ENCODE peak calls at places on chromosomes 11 and 22, in ten cellular contexts. H is MM.1S; K is AG04450; I is A549; L is tibial nerve; R is uterus; C is stomach; A is CD8-positive, alpha-beta memory T cell; T is heart right ventricle; X is dorsolateral prefrontal cortex. J is an unnamed sample.

GRCh38 chr11:125939081-125939521 is 6.7 kb upstream of the VSIG10L2 start:
- DNase-seq in C (peak; percentile 5), T (no peak), H (no peak), K (no peak), L (no peak), R (peak; percentile 73), X (no peak), A (no peak), I (no peak), J (no peak)

GRCh38 chr22:40953446-40953845 is 2.3 kb downstream of the RBX1 start:
- DNase-seq in I (no peak), T (no peak), K (no peak), L (no peak), C (no peak), R (no peak), A (no peak), X (no peak), H (no peak), J (no peak)

GRCh38 chr11:45901646-45902045 is 5.4 kb downstream of the FREY1 start:
- DNase-seq in K (no peak), A (no peak), R (no peak), C (no peak), T (no peak), H (no peak), L (no peak), I (no peak), X (peak; percentile 48), J (no peak)

GRCh38 chr11:111155021-111155420 is 90.5 kb upstream of the POU2AF2 start:
- DNase-seq in K (no peak), C (no peak), A (no peak), R (no peak), I (no peak), X (no peak), T (no peak), L (no peak), H (no peak), J (no peak)

GRCh38 chr11:109604506-109604905 is 182.5 kb downstream of the C11orf87 start:
- DNase-seq in H (no peak), R (no peak), L (no peak), C (no peak), X (no peak), I (no peak), T (no peak), A (no peak), K (no peak), J (no peak)

GRCh38 chr22:48358886-48359612 is 1468.6 kb downstream of the BRD1 start:
- DNase-seq in I (no peak), C (no peak), A (no peak), T (no peak), L (no peak), H (no peak), R (no peak), K (no peak), X (no peak), J (no peak)

GRCh38 chr22:41600976-41601375 is 11.3 kb upstream of the PMM1 start:
- DNase-seq in T (no peak), K (no peak), C (no peak), I (no peak), L (no peak), A (no peak), X (no peak), R (no peak), H (no peak), J (no peak)

GRCh38 chr11:68211546-68211945 is 1.6 kb downstream of the KMT5B start:
- DNase-seq in I (no peak), L (no peak), R (no peak), K (no peak), T (no peak), C (peak; percentile 52), A (no peak), H (no peak), X (no peak), J (no peak)

GRCh38 chr11:798093-798713 is at the start of gene SLC25A22:
- DNase-seq in X (peak; percentile 84), C (peak; percentile 85), A (peak; percentile 82), T (peak; percentile 83), H (peak; percentile 84), K (no peak), R (peak; percentile 81), I (peak; percentile 79), L (peak; percentile 60), J (peak; percentile 79)

GRCh38 chr22:36736701-36737320 is 33.3 kb upstream of the CACNG2 start:
- DNase-seq in T (no peak), I (no peak), A (no peak), R (no peak), H (no peak), L (no peak), C (peak; percentile 11), X (no peak), K (no peak), J (no peak)

GRCh38 chr11:93032580-93032979 is 63.1 kb downstream of the MTNR1B start:
- DNase-seq in L (no peak), C (no peak), K (no peak), X (no peak), R (no peak), I (no peak), T (no peak), A (no peak), H (no peak), J (no peak)

GRCh38 chr11:93025558-93026255 is 56.3 kb downstream of the MTNR1B start:
- DNase-seq in C (no peak), R (no peak), T (no peak), L (no peak), I (no peak), K (no peak), A (no peak), X (no peak), H (no peak), J (no peak)

GRCh38 chr11:93031386-93031785 is 61.9 kb downstream of the MTNR1B start:
- DNase-seq in C (no peak), I (no peak), X (no peak), T (no peak), A (no peak), H (no peak), L (no peak), K (no peak), R (no peak), J (no peak)

GRCh38 chr11:93033093-93033492 is 63.6 kb downstream of the MTNR1B start:
- DNase-seq in C (no peak), X (no peak), T (no peak), I (no peak), H (no peak), R (no peak), K (no peak), A (no peak), L (no peak), J (no peak)

DNA sequence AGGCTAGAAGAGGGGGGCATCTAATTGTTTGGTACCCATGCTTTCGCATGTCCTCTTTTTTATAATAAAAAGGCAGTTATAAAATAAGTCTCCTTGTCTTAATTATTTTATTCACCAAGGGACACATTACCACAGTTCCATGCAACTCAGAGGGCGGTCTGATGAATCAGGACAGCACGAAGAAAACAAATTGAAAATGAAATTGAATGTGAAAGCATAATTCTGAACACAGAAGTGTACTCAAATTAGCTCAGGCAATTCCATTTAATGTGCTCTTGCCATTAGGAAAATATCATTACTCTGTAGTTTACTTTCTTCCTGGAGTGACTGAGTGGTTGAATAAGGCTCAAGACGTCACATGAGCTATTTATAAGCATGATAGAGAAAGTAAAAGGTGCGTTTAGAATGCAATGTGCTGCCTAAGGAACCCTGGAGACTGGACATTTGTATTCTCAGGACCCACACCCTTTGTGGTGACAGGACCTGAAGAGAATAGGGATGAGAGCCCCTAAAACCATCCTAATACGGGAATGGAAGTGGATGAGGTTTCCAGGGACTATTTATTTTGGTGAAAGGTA is 59.6 kb downstream of the MTNR1B start:
- DNase-seq in X (no peak), C (no peak), T (no peak), R (no peak), K (no peak), I (no peak), H (peak; percentile 46), A (no peak), L (no peak), J (no peak)
- H3K27ac ChIP-seq in X (no peak overlapping the region), C (peak overlapping the region; percentile 55), T (no peak overlapping the region), R (no peak overlapping the region), K (no peak overlapping the region), I (no peak overlapping the region), H (peak overlapping the region; percentile 7), A (no peak overlapping the region), L (no peak overlapping the region), J (no peak overlapping the region)

GRCh38 chr11:120186799-120187591 is 23.8 kb upstream of the OAF start:
- DNase-seq in T (no peak), R (peak; percentile 52), K (no peak), A (no peak), L (no peak), I (no peak), H (no peak), X (no peak), C (peak; percentile 50), J (no peak)

GRCh38 chr11:120185678-120186407 is 25.0 kb upstream of the OAF start:
- DNase-seq in K (no peak), L (no peak), T (no peak), I (no peak), X (no peak), C (peak; percentile 20), A (no peak), R (peak; percentile 33), H (no peak), J (no peak)

GRCh38 chr11:120184946-120185677 is 25.7 kb upstream of the OAF start:
- DNase-seq in L (peak; percentile 69), R (peak; percentile 81), T (peak; percentile 71), C (peak; percentile 63), I (no peak), H (no peak), X (no peak), A (no peak), K (no peak), J (no peak)

GRCh38 chr11:120184371-120184945 is 26.4 kb upstream of the OAF start:
- DNase-seq in L (peak; percentile 55), T (peak; percentile 70), C (peak; percentile 24), K (no peak), X (no peak), R (peak; percentile 66), H (no peak), I (no peak), A (no peak), J (no peak)

GRCh38 chr11:120186408-120186798 is 24.4 kb upstream of the OAF start:
- DNase-seq in H (no peak), X (no peak), C (no peak), R (no peak), L (no peak), T (no peak), K (no peak), A (no peak), I (no peak), J (no peak)
- H3K27ac ChIP-seq in H (no peak overlapping the region), X (no peak overlapping the region), C (peak overlapping the region; percentile 83), R (peak overlapping the region; percentile 73), L (peak overlapping the region; percentile 82), T (peak overlapping the region; percentile 88), K (peak overlapping the region; percentile 31), A (no peak overlapping the region), I (no peak overlapping the region), J (peak overlapping the region; percentile 40)

GRCh38 chr11:35549787-35550186 is 24.4 kb upstream of the PAMR1 start:
- DNase-seq in T (no peak), A (no peak), X (no peak), R (no peak), C (no peak), H (no peak), L (no peak), K (peak; percentile 95), I (peak; percentile 16), J (peak; percentile 61)
- H3K27ac ChIP-seq in T (peak overlapping the region; percentile 53), A (no peak overlapping the region), X (no peak overlapping the region), R (no peak overlapping the region), C (no peak overlapping the region), H (no peak overlapping the region), L (no peak overlapping the region), K (peak overlapping the region; percentile 69), I (no peak overlapping the region), J (no peak overlapping the region)

GRCh38 chr11:10324474-10324873 is 19.6 kb downstream of the ADM start:
- DNase-seq in R (no peak), X (no peak), I (no peak), A (no peak), K (no peak), T (no peak), H (no peak), C (no peak), L (no peak), J (no peak)
- H3K27ac ChIP-seq in R (peak overlapping the region; percentile 55), X (no peak overlapping the region), I (peak overlapping the region; percentile 63), A (no peak overlapping the region), K (peak overlapping the region; percentile 63), T (no peak overlapping the region), H (no peak overlapping the region), C (peak overlapping the region; percentile 76), L (no peak overlapping the region), J (no peak overlapping the region)